ENCODE peak calls at places on chromosome 20, in four cellular contexts. One of them, this sample, is unnamed. For H3K27me3, the result is how much of the 10 kb centered on the place peaks cover.

GRCh38 chr20:17648782-17649730 is 33.0 kb downstream of the RRBP1 start:
- DNase-seq in HepG2: no peak
- DNase-seq in heart left ventricle: no peak
- DNase-seq in adrenal gland: no peak
- DNase-seq in this sample: peak

GRCh38 chr20:19528286-19529030 is 229.6 kb upstream of the RIN2 start:
- DNase-seq in HepG2: no peak
- DNase-seq in adrenal gland: no peak
- DNase-seq in heart left ventricle: no peak
- DNase-seq in this sample: no peak

GRCh38 chr20:37524859-37525708 is 2.6 kb downstream of the BLCAP start:
- DNase-seq in heart left ventricle: no peak
- DNase-seq in adrenal gland: no peak
- DNase-seq in HepG2: no peak
- DNase-seq in this sample: peak

GRCh38 chr20:5608448-5609161 is 141.6 kb upstream of the SHLD1 start:
- DNase-seq in HepG2: no peak
- DNase-seq in adrenal gland: no peak
- DNase-seq in heart left ventricle: no peak
- DNase-seq in this sample: no peak

GRCh38 chr20:36802326-36803223 is 29.0 kb upstream of the DSN1 start:
- DNase-seq in heart left ventricle: no peak
- DNase-seq in adrenal gland: no peak
- DNase-seq in HepG2: no peak
- DNase-seq in this sample: no peak

GRCh38 chr20:37867289-37868195 is 35.4 kb upstream of the VSTM2L start:
- DNase-seq in adrenal gland: no peak
- DNase-seq in heart left ventricle: no peak
- DNase-seq in HepG2: no peak
- DNase-seq in this sample: no peak

GRCh38 chr20:37575884-37576283 is 48.2 kb upstream of the BLCAP start:
- DNase-seq in heart left ventricle: no peak
- DNase-seq in HepG2: no peak
- DNase-seq in adrenal gland: no peak
- DNase-seq in this sample: no peak

GRCh38 chr20:36663026-36663425 is 17.0 kb upstream of the SLA2 start:
- DNase-seq in HepG2: no peak
- DNase-seq in adrenal gland: no peak
- DNase-seq in heart left ventricle: no peak
- DNase-seq in this sample: no peak

GRCh38 chr20:58233881-58234528 is 5.6 kb upstream of the ANKRD60 start:
- DNase-seq in heart left ventricle: no peak
- DNase-seq in adrenal gland: no peak
- DNase-seq in HepG2: peak
- DNase-seq in this sample: no peak

GRCh38 chr20:57263767-57264150 is 2.7 kb downstream of the BMP7 start:
- DNase-seq in adrenal gland: no peak
- DNase-seq in heart left ventricle: no peak
- DNase-seq in HepG2: no peak
- DNase-seq in this sample: no peak

GRCh38 chr20:2207770-2208097 is 88.1 kb upstream of the TGM3 start:
- DNase-seq in adrenal gland: no peak
- DNase-seq in HepG2: no peak
- DNase-seq in heart left ventricle: no peak
- DNase-seq in this sample: no peak
- TF ChIP-seq CTCF in adrenal gland: no peak
- TF ChIP-seq CTCF in HepG2: no peak
- TF ChIP-seq CTCF in heart left ventricle: no peak
- TF ChIP-seq CTCF in this sample: no peak

DNA sequence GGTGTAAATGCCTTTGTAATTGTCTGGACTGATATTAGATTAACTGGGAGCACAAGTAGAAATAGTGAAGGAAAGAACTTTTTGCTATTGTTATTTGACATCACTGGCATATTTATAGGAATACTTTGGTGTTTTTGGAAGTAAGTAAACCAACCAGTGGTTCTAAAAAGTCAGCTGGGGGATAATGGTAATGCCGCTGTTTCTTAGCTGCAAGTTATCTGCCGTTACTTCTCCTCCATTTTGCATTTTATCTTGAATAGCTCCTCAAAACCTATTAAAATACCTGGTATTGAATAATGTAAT is 3.8 kb downstream of the PTPN1 start:
- DNase-seq in adrenal gland: no peak
- DNase-seq in heart left ventricle: no peak
- DNase-seq in HepG2: no peak
- DNase-seq in this sample: no peak
- TF ChIP-seq POLR2A in adrenal gland: no peak
- TF ChIP-seq POLR2A in heart left ventricle: no peak
- TF ChIP-seq POLR2A in HepG2: no peak
- TF ChIP-seq POLR2A in this sample: no peak

GRCh38 chr20:53434662-53435061 is 159.0 kb downstream of the ZNF217 start:
- DNase-seq in adrenal gland: no peak
- DNase-seq in heart left ventricle: no peak
- DNase-seq in HepG2: no peak
- DNase-seq in this sample: no peak
- H3K27me3 ChIP-seq in adrenal gland: under half
- H3K27me3 ChIP-seq in heart left ventricle: under half
- H3K27me3 ChIP-seq in HepG2: under half
- H3K27me3 ChIP-seq in this sample: under half

DNA sequence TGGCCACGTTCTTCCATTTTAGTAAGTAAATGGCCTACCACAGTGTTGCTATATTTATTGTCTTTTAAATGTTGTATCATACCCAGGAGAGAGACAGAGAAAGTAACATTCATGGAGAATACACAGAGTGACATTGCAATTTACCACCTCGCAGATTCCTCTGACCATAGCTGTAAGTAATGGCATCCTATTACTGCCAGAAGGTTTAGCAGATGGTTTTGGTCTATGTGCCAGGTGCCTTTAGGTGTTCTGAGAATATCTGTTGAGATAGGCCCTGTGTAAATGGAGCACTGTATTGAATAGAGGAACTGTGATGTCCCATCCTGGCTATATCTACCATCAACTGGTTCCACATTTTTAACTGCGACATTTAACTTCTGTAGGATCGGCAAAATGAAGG is 559.6 kb downstream of the KIF16B start:
- DNase-seq in HepG2: no peak
- DNase-seq in adrenal gland: no peak
- DNase-seq in heart left ventricle: no peak
- DNase-seq in this sample: no peak
- TF ChIP-seq CTCF in HepG2: no peak
- TF ChIP-seq CTCF in adrenal gland: no peak
- TF ChIP-seq CTCF in heart left ventricle: no peak
- TF ChIP-seq CTCF in this sample: no peak

GRCh38 chr20:32152421-32153155 is 43.1 kb downstream of the TM9SF4 start:
- DNase-seq in heart left ventricle: no peak
- DNase-seq in HepG2: peak
- DNase-seq in adrenal gland: no peak
- DNase-seq in this sample: no peak

GRCh38 chr20:32153771-32154170 is 44.3 kb downstream of the TM9SF4 start:
- DNase-seq in HepG2: no peak
- DNase-seq in adrenal gland: no peak
- DNase-seq in heart left ventricle: no peak
- DNase-seq in this sample: no peak

GRCh38 chr20:32150291-32150848 is 40.9 kb downstream of the TM9SF4 start:
- DNase-seq in heart left ventricle: no peak
- DNase-seq in adrenal gland: no peak
- DNase-seq in HepG2: no peak
- DNase-seq in this sample: no peak

GRCh38 chr20:32153156-32153665 is 43.7 kb downstream of the TM9SF4 start:
- DNase-seq in HepG2: no peak
- DNase-seq in adrenal gland: no peak
- DNase-seq in heart left ventricle: no peak
- DNase-seq in this sample: no peak

GRCh38 chr20:32149566-32150170 is 40.2 kb downstream of the TM9SF4 start:
- DNase-seq in adrenal gland: no peak
- DNase-seq in heart left ventricle: no peak
- DNase-seq in HepG2: no peak
- DNase-seq in this sample: no peak
- TF ChIP-seq POLR2A in adrenal gland: no peak
- TF ChIP-seq POLR2A in heart left ventricle: no peak
- TF ChIP-seq POLR2A in HepG2: no peak
- TF ChIP-seq POLR2A in this sample: no peak

GRCh38 chr20:59412896-59413295 is 112.5 kb downstream of the EDN3 start:
- DNase-seq in adrenal gland: no peak
- DNase-seq in heart left ventricle: no peak
- DNase-seq in HepG2: no peak
- DNase-seq in this sample: no peak
- H3K27me3 ChIP-seq in adrenal gland: under half
- H3K27me3 ChIP-seq in heart left ventricle: under half
- H3K27me3 ChIP-seq in HepG2: under half
- H3K27me3 ChIP-seq in this sample: under half

GRCh38 chr20:23320317-23320716 is 30.3 kb upstream of the NXT1 start:
- DNase-seq in heart left ventricle: no peak
- DNase-seq in adrenal gland: no peak
- DNase-seq in HepG2: peak
- DNase-seq in this sample: no peak
- TF ChIP-seq CTCF in heart left ventricle: peak
- TF ChIP-seq CTCF in adrenal gland: peak
- TF ChIP-seq CTCF in HepG2: peak
- TF ChIP-seq CTCF in this sample: peak

GRCh38 chr20:62794007-62794724 is 2.1 kb upstream of the MRGBP start:
- DNase-seq in adrenal gland: peak
- DNase-seq in HepG2: peak
- DNase-seq in heart left ventricle: peak
- DNase-seq in this sample: peak
- TF ChIP-seq POLR2A in adrenal gland: peak
- TF ChIP-seq POLR2A in HepG2: no peak
- TF ChIP-seq POLR2A in heart left ventricle: peak
- TF ChIP-seq POLR2A in this sample: peak

This sample was measured in gastrocnemius medialis.